ENCODE peak calls at places on chromosome 1, in four cellular contexts. I is neuronal stem cell, Z is mesendoderm, G is H9. S is an unnamed sample.

GRCh38 chr1:15886613-15887167 is 39.2 kb downstream of the SPEN start:
- DNase-seq in I (no peak), Z (no peak), G (no peak), S (no peak)

GRCh38 chr1:152112101-152112884 is 3.0 kb downstream of the TCHH start:
- DNase-seq in I (peak; percentile 5), Z (peak; percentile 40), G (peak; percentile 59), S (peak; percentile 7)

GRCh38 chr1:150976879-150977694 is 2.5 kb upstream of the CERS2 start:
- DNase-seq in I (no peak), Z (peak; percentile 83), G (peak; percentile 86), S (no peak)

GRCh38 chr1:7048395-7048794 is 263.1 kb downstream of the CAMTA1 start:
- DNase-seq in I (no peak), Z (no peak), G (peak; percentile 22), S (no peak)

GRCh38 chr1:153573351-153573750 is 7.7 kb upstream of the S100A2 start:
- DNase-seq in I (no peak), Z (no peak), G (no peak), S (peak; percentile 41)

GRCh38 chr1:56578664-56578962 is 750 bp downstream of the PLPP3 start:
- DNase-seq in I (no peak), Z (no peak), G (no peak), S (no peak)

GRCh38 chr1:204780682-204781081 is 90.0 kb upstream of the NFASC start:
- DNase-seq in I (no peak), Z (peak; percentile 19), G (no peak), S (no peak)

GRCh38 chr1:6962956-6963915 is 178.0 kb downstream of the CAMTA1 start:
- DNase-seq in I (peak; percentile 97), Z (no peak), G (peak; percentile 99), S (no peak)

GRCh38 chr1:196558424-196558823 is 49.8 kb downstream of the KCNT2 start:
- DNase-seq in I (no peak), Z (peak; percentile 34), G (no peak), S (peak; percentile 69)

GRCh38 chr1:13583592-13583963 is at the start of gene PDPN:
- DNase-seq in I (peak; percentile 69), Z (peak; percentile 91), G (peak; percentile 87), S (no peak)

GRCh38 chr1:43653339-43653738 is 3.4 kb downstream of the KDM4A start:
- DNase-seq in I (no peak), Z (peak; percentile 89), G (peak; percentile 86), S (peak; percentile 37)

GRCh38 chr1:160726114-160726497 is 12.9 kb upstream of the SLAMF7 start:
- DNase-seq in I (no peak), Z (no peak), G (no peak), S (no peak)

GRCh38 chr1:119603695-119604094 is 44.4 kb downstream of the ZNF697 start:
- DNase-seq in I (no peak), Z (no peak), G (no peak), S (no peak)

GRCh38 chr1:166840309-166841302 is 1.3 kb downstream of the POGK start:
- DNase-seq in I (no peak), Z (peak; percentile 83), G (no peak), S (peak; percentile 46)

GRCh38 chr1:53435151-53435550 is 24.0 kb upstream of the DMRTB1 start:
- DNase-seq in I (no peak), Z (no peak), G (no peak), S (no peak)

GRCh38 chr1:242017580-242018233 is 18.8 kb upstream of the MAP1LC3C start:
- DNase-seq in I (no peak), Z (peak; percentile 57), G (peak; percentile 49), S (peak; percentile 21)

GRCh38 chr1:215704089-215704860 is 137.2 kb downstream of the KCTD3 start:
- DNase-seq in I (no peak), Z (no peak), G (no peak), S (peak; percentile 66)

GRCh38 chr1:57868895-57869294 is 445.0 kb upstream of the DAB1 start:
- DNase-seq in I (no peak), Z (no peak), G (no peak), S (no peak)

GRCh38 chr1:53381790-53382401 is 54.0 kb upstream of the LRP8 start:
- DNase-seq in I (no peak), Z (no peak), G (no peak), S (peak; percentile 77)

GRCh38 chr1:29355375-29355774 is 119.1 kb downstream of the PTPRU start:
- DNase-seq in I (no peak), Z (no peak), G (peak; percentile 23), S (no peak)

GRCh38 chr1:160416369-160416768 is 16.0 kb downstream of the VANGL2 start:
- DNase-seq in I (no peak), Z (peak; percentile 88), G (peak; percentile 71), S (peak; percentile 31)

GRCh38 chr1:21783679-21784603 is 992 bp upstream of the USP48 start:
- DNase-seq in I (no peak), Z (peak; percentile 99), G (peak; percentile 99), S (peak; percentile 83)

GRCh38 chr1:79549191-79549590 is 542.7 kb upstream of the ADGRL4 start:
- DNase-seq in I (no peak), Z (no peak), G (no peak), S (no peak)

GRCh38 chr1:214862421-214862820 is 220.1 kb upstream of the KCNK2 start:
- DNase-seq in I (no peak), Z (no peak), G (no peak), S (peak; percentile 74)

GRCh38 chr1:53369761-53370160 is 41.9 kb upstream of the LRP8 start:
- DNase-seq in I (no peak), Z (no peak), G (peak; percentile 10), S (no peak)

GRCh38 chr1:7478797-7479499 is 292.1 kb upstream of the VAMP3 start:
- DNase-seq in I (no peak), Z (no peak), G (no peak), S (peak; percentile 100)

GRCh38 chr1:94299627-94300552 is 62.5 kb upstream of the ARHGAP29 start:
- DNase-seq in I (peak; percentile 14), Z (peak; percentile 98), G (peak; percentile 37), S (peak; percentile 49)

GRCh38 chr1:29749546-29749945 is 513.2 kb downstream of the PTPRU start:
- DNase-seq in I (no peak), Z (no peak), G (no peak), S (no peak)

GRCh38 chr1:16243936-16244649 is 7.1 kb upstream of the CPLANE2 start:
- DNase-seq in I (peak; percentile 80), Z (peak; percentile 90), G (peak; percentile 78), S (peak; percentile 81)

GRCh38 chr1:43298055-43298454 is 2.7 kb upstream of the TIE1 start:
- DNase-seq in I (no peak), Z (no peak), G (no peak), S (no peak)

GRCh38 chr1:27004471-27005165 is 8.0 kb downstream of the TENT5B start:
- DNase-seq in I (no peak), Z (peak; percentile 27), G (peak; percentile 72), S (peak; percentile 67)

GRCh38 chr1:240352769-240353168 is 259.2 kb downstream of the GREM2 start:
- DNase-seq in I (no peak), Z (peak; percentile 2), G (no peak), S (peak; percentile 95)

GRCh38 chr1:225811622-225812487 is 1.9 kb downstream of the EPHX1 start:
- DNase-seq in I (no peak), Z (peak; percentile 81), G (peak; percentile 62), S (no peak)

GRCh38 chr1:210482936-210483642 is 154.4 kb downstream of the HHAT start:
- DNase-seq in I (no peak), Z (no peak), G (no peak), S (no peak)
- H2BK120ac ChIP-seq in I (no peak overlapping the region), Z (no peak overlapping the region), G (no peak overlapping the region), S (no peak overlapping the region)

DNA sequence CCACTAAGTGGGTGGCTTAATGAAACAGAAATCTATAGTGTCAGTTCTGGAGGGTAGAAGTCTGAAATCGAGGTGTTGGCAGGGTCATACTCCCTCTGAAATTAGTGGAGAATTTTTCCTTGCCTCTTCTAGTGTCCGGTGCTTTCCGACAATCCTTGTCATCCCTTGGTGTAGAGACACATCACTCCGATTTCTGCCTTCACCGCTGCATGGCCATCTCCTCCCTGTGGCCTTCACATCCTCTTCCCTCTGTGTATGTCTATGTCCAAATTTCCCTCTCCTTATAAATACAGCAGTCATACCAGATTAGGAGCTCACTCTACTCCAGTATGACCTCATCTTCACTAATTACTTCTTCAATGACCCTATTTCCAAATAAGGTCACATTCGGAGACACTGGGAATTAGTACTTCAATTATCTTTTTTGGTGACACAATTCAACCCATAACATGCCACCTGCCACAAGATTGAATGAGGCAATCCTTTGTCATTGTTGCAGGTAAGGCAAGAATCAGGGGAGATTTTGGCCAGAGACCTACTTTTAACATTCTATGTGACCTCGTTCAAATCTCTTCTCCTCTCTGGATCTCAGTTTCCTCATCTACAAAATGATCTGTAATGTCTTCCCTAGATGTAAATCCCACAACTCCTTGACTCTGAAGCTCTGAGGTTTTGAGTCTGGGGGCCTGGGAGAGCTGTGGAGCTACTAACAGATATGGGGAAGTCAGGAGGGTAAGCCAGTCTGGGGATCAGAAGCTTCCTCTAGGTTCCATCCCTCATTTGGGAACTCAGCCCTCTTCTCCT is 16.1 kb downstream of the NAV1 start:
- DNase-seq in I (no peak), Z (no peak), G (no peak), S (no peak)
- H2BK120ac ChIP-seq in I (no peak overlapping the region), Z (no peak overlapping the region), G (no peak overlapping the region), S (peak overlapping the region; percentile 91)

GRCh38 chr1:114025609-114026401 is 46.5 kb downstream of the OLFML3 start:
- DNase-seq in I (no peak), Z (no peak), G (no peak), S (peak; percentile 51)

GRCh38 chr1:114026797-114027196 is 47.5 kb downstream of the OLFML3 start:
- DNase-seq in I (no peak), Z (no peak), G (no peak), S (peak; percentile 20)

GRCh38 chr1:114023377-114023776 is 44.1 kb downstream of the OLFML3 start:
- DNase-seq in I (no peak), Z (no peak), G (no peak), S (no peak)

GRCh38 chr1:114021665-114022099 is 42.4 kb downstream of the OLFML3 start:
- DNase-seq in I (no peak), Z (no peak), G (no peak), S (no peak)

DNA sequence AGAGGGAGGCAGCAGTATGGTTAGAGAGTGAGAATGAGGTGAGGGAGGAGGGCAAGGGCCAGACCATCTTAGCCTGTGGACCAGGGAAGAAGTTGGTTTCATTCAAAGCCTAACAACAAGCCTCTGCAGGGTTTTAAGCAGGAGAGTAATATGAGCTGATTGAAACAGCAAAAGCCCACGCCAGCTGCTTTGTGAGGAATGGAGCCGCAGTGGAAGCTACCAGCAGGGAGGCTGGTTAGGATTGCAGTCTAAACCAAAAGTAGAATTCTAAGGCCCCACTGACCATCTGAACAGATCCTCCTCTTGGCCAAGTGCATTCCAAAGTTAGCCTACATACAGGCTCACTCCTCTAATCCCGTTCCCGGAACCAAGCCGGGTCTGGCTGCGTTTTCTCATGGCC is 44.8 kb downstream of the OLFML3 start:
- DNase-seq in I (peak; percentile 52), Z (peak; percentile 68), G (peak; percentile 58), S (no peak)
- H2BK120ac ChIP-seq in I (no peak overlapping the region), Z (peak overlapping the region; percentile 1), G (no peak overlapping the region), S (no peak overlapping the region)

DNA sequence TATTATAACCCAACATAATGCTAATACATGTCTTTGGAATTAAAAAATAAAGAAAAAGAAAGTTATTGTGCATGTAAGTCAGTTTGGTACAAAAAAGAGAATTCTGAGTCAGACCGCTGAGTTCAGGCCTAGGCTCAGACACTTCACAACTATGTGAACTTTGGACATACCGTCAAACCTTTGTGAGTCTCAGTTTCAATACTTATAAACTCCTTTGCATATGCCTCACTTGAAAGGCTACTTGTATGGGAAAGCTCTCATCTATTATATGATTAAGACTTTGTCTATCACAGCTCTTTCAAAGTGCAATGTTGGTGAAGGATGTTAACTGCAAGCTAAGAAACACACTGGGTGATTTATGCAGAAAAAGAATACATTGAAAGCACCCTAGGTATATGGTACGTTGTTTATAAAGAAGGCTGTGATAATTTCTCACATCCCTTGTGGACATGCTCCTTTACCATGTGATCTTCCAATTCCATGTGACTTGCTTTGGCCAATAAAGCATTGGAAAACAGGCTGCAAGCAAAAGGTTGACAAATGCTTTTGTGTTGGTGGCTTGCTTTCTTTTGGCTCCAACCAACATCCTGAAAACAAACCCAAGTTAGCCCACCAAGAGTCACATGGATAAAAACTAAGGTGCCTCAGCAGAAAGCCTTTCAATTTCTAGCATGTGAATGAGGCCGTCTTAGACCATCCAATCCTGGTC is 49.6 kb downstream of the INTS7 start:
- DNase-seq in I (no peak), Z (no peak), G (no peak), S (no peak)
- H2BK120ac ChIP-seq in I (no peak overlapping the region), Z (no peak overlapping the region), G (no peak overlapping the region), S (no peak overlapping the region)